ENCODE peak calls at places on chromosomes 5 and 9, in seven cellular contexts. W is PC-3, N is mammary epithelial cell, I is OCI-LY7, C is GM23248, J is GM23338, Z is astrocyte. B is an unnamed sample. For H4K20me1, the result is how much of the 10 kb centered on the place peaks cover.

GRCh38 chr9:21989440-21990189 is 4.6 kb downstream of the CDKN2A start:
- DNase-seq in Z (no peak), W (no peak), I (no peak), N (no peak), J (peak), C (peak), B (no peak)

GRCh38 chr9:108136646-108137045 is 647.1 kb upstream of the KLF4 start:
- DNase-seq in C (no peak), W (no peak), N (no peak), J (no peak), I (no peak), Z (no peak), B (no peak)

GRCh38 chr9:136075881-136076678 is 19.0 kb downstream of the NACC2 start:
- DNase-seq in N (no peak), W (no peak), Z (no peak), C (no peak), I (no peak), J (peak), B (no peak)

GRCh38 chr5:95900383-95900958 is 61.2 kb downstream of the ELL2 start:
- DNase-seq in J (no peak), I (no peak), N (no peak), Z (peak), C (peak), W (no peak), B (peak)

GRCh38 chr9:82127993-82128710 is 139.6 kb downstream of the SPATA31D1 start:
- DNase-seq in N (no peak), W (no peak), J (no peak), I (peak), C (no peak), Z (no peak), B (no peak)

GRCh38 chr9:131865446-131866195 is 125.7 kb upstream of the RAPGEF1 start:
- DNase-seq in I (no peak), C (no peak), W (no peak), Z (no peak), J (no peak), N (no peak), B (no peak)

GRCh38 chr5:40071870-40072269 is 607.8 kb upstream of the PTGER4 start:
- DNase-seq in Z (peak), C (peak), J (no peak), I (no peak), N (peak), W (peak), B (no peak)

GRCh38 chr9:74951107-74951720 is 1.5 kb downstream of the C9orf40 start:
- DNase-seq in J (no peak), Z (no peak), W (no peak), N (peak), C (no peak), I (no peak), B (no peak)

GRCh38 chr9:86720893-86721698 is 226.2 kb downstream of the GAS1 start:
- DNase-seq in C (no peak), N (peak), I (no peak), J (peak), Z (peak), W (peak), B (no peak)

GRCh38 chr9:27310582-27310981 is 13.6 kb upstream of the EQTN start:
- DNase-seq in C (no peak), W (no peak), J (no peak), Z (no peak), I (no peak), N (no peak), B (no peak)

GRCh38 chr5:36624277-36624676 is 17.9 kb downstream of the SLC1A3 start:
- DNase-seq in I (no peak), Z (no peak), W (no peak), C (no peak), N (no peak), J (no peak), B (no peak)

GRCh38 chr9:85212209-85212608 is 529.5 kb downstream of the AGTPBP1 start:
- DNase-seq in J (no peak), I (no peak), Z (peak), N (peak), C (peak), W (no peak), B (peak)

GRCh38 chr5:30039379-30039778 is 1154.1 kb upstream of the CDH6 start:
- DNase-seq in I (no peak), Z (no peak), N (no peak), J (no peak), W (no peak), C (no peak), B (no peak)

GRCh38 chr5:56481998-56482698 is 249.0 kb upstream of the ANKRD55 start:
- DNase-seq in J (no peak), C (peak), I (peak), Z (no peak), W (no peak), N (no peak), B (no peak)

GRCh38 chr9:37324261-37324683 is 98.2 kb upstream of the GRHPR start:
- DNase-seq in Z (peak), J (no peak), W (no peak), C (no peak), N (no peak), I (peak), B (no peak)

GRCh38 chr9:130994546-130995398 is 14.2 kb upstream of the LAMC3 start:
- DNase-seq in I (no peak), J (no peak), C (peak), Z (no peak), N (no peak), W (no peak), B (no peak)

GRCh38 chr9:109817146-109817845 is 37.3 kb downstream of the PALM2AKAP2 start:
- DNase-seq in J (no peak), I (no peak), N (peak), C (peak), W (peak), Z (peak), B (no peak)

GRCh38 chr5:12017037-12017436 is 112.8 kb upstream of the CTNND2 start:
- DNase-seq in C (no peak), W (no peak), J (no peak), N (no peak), I (no peak), Z (no peak), B (no peak)

GRCh38 chr5:164958688-164959087 is 1453.3 kb downstream of the MAT2B start:
- DNase-seq in J (no peak), I (no peak), Z (no peak), C (no peak), N (no peak), W (peak), B (no peak)

GRCh38 chr9:101601904-101602765 is 7.4 kb upstream of the PPP3R2 start:
- DNase-seq in Z (peak), W (peak), I (peak), C (peak), J (peak), N (peak), B (peak)

GRCh38 chr5:102483736-102484135 is 15.1 kb downstream of the SLCO6A1 start:
- DNase-seq in J (no peak), N (peak), Z (no peak), W (peak), I (no peak), C (peak), B (no peak)

GRCh38 chr5:139660916-139661814 is 13.0 kb downstream of the CXXC5 start:
- DNase-seq in C (peak), I (no peak), Z (peak), N (peak), W (peak), J (peak), B (peak)

GRCh38 chr5:26482817-26483375 is 555.5 kb downstream of the CDH9 start:
- DNase-seq in I (peak), J (peak), W (peak), Z (no peak), C (peak), N (no peak), B (peak)

GRCh38 chr5:117201016-117201415 is 626.4 kb upstream of the SEMA6A start:
- DNase-seq in W (no peak), I (no peak), Z (no peak), J (no peak), C (no peak), N (no peak), B (peak)

GRCh38 chr5:53469946-53470687 is 10.3 kb upstream of the FST start:
- DNase-seq in J (no peak), C (no peak), N (peak), W (peak), I (no peak), Z (peak), B (no peak)

GRCh38 chr5:125059255-125060050 is 313.0 kb upstream of the ZNF608 start:
- DNase-seq in C (no peak), W (no peak), I (no peak), Z (peak), J (no peak), N (no peak), B (peak)

GRCh38 chr5:114296191-114296590 is 65.7 kb upstream of the KCNN2 start:
- DNase-seq in N (no peak), I (no peak), W (no peak), J (no peak), Z (no peak), C (no peak), B (no peak)

GRCh38 chr5:140114341-140115185 is 654 bp downstream of the PURA start:
- DNase-seq in J (peak), C (peak), Z (peak), N (peak), I (peak), W (peak), B (peak)

GRCh38 chr9:68747043-68747533 is 42.0 kb downstream of the PIP5K1B start:
- DNase-seq in N (peak), I (no peak), J (no peak), W (no peak), C (no peak), Z (no peak), B (peak)

GRCh38 chr5:145244788-145245187 is 590.4 kb downstream of the PRELID2 start:
- DNase-seq in J (no peak), W (peak), C (peak), Z (peak), I (no peak), N (no peak), B (no peak)

GRCh38 chr5:59745422-59745863 is 148.1 kb downstream of the PDE4D start:
- DNase-seq in Z (peak), C (peak), I (no peak), W (peak), J (no peak), N (peak), B (peak)

GRCh38 chr5:33685873-33686550 is 205.8 kb downstream of the ADAMTS12 start:
- DNase-seq in C (no peak), I (no peak), W (no peak), Z (no peak), N (no peak), J (peak), B (peak)

GRCh38 chr9:20898885-20899554 is 132.4 kb downstream of the HACD4 start:
- DNase-seq in I (no peak), J (no peak), N (peak), Z (peak), W (peak), C (peak), B (peak)

GRCh38 chr9:137044502-137045177 is 1.3 kb downstream of the NPDC1 start:
- DNase-seq in W (peak), N (no peak), I (no peak), J (no peak), C (peak), Z (no peak), B (no peak)

GRCh38 chr5:17230808-17231525 is 13.5 kb downstream of the BASP1 start:
- DNase-seq in C (no peak), W (no peak), Z (no peak), I (no peak), N (no peak), J (no peak), B (no peak)
- H4K20me1 ChIP-seq in C (under half), W (under half), Z (half or more), I (under half), N (under half), J (under half), B (half or more)

GRCh38 chr5:1501372-1502045 is 22.3 kb downstream of the LPCAT1 start:
- DNase-seq in N (no peak), I (no peak), J (no peak), W (no peak), Z (no peak), C (no peak), B (no peak)

GRCh38 chr5:1498623-1499416 is 24.9 kb downstream of the LPCAT1 start:
- DNase-seq in C (no peak), J (no peak), Z (no peak), I (no peak), N (no peak), W (no peak), B (no peak)

GRCh38 chr5:1499851-1500250 is 23.9 kb downstream of the LPCAT1 start:
- DNase-seq in N (no peak), Z (no peak), I (no peak), C (no peak), J (no peak), W (no peak), B (no peak)

GRCh38 chr5:1502046-1502736 is 21.6 kb downstream of the LPCAT1 start:
- DNase-seq in Z (no peak), N (no peak), I (peak), C (no peak), J (peak), W (no peak), B (no peak)

DNA sequence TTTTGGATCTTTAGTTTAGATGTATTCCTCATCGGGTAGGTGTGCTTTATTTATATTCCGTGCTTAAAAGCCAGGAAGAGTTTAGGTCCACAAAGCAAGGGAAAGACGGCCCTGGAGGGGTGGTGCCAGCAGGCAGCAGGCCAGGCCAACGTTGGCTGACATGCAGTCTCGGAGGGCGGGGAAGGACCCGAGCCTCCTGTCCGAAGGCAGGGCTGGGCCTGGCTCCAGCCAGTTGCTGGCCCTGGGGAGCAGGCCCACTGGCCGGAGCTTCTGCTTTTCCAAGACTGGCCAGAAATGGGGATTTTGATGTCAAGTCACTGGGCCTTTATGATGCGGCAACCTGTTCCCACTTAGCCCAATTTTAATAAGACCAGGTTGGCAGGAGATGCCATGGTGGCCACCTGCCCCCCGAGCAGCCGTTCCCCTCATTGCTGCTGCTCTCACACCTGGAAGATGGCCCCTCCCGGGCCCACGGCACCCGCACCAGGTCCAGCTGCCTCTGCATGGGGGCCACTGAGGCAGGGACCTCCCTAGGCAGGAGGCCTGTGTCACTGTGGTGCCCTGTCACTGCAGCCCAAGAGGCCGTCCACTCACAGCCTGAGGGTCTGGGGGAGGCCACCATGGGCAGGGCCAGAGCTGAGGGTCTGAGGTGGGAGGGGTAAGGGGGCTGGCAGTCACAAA is 23.2 kb downstream of the LPCAT1 start:
- DNase-seq in W (no peak), C (no peak), J (no peak), I (no peak), Z (no peak), N (no peak), B (no peak)
- H4K20me1 ChIP-seq in W (half or more), C (under half), J (half or more), I (under half), Z (half or more), N (under half), B (under half)

DNA sequence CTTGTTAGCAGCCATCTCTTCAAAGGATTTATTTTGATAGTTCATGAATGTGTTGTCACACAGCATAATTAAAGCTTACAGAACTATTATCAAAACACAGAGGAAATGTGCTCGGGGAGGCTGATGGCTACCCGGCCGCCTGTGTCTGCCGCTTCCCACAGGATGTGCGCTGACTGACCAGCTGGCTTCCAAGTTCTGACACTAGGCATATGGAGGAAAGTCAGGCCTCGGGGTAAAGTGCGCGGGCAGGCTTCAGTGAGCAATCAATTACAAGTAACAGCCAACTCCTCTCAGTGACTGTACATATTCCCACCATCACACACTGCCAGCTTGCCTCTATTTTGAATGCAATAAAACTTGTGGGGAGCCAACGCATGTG is 77.5 kb downstream of the EBF1 start:
- DNase-seq in W (no peak), J (no peak), Z (peak), I (no peak), N (no peak), C (peak), B (peak)
- H4K20me1 ChIP-seq in W (under half), J (under half), Z (under half), I (under half), N (under half), C (under half), B (under half)

GRCh38 chr5:179619776-179620175 is 3.7 kb downstream of the HNRNPH1 start:
- DNase-seq in I (no peak), Z (no peak), W (no peak), C (peak), J (no peak), N (peak), B (no peak)
- H4K20me1 ChIP-seq in I (half or more), Z (half or more), W (half or more), C (half or more), J (half or more), N (under half), B (half or more)

DNA sequence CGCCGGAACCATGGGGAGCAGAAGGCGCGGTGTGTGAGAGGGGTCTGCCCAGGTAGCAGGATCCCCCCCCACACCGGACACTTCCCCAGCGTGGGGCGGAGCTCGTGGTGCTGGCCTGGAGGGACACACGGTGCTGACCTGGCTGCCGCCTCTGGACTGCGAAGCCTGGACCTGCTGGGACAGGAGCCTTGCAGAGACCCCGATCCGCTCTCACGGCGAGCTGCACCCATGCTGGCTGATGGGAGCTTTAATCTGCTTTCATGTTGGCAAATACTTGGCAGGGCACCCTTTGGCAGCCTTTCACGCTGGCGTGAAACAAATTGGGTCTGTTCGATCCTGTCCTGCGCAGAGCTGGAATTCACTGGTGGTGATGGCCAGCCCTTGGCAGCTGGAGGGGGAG is 7.4 kb downstream of the NKD2 start:
- DNase-seq in C (no peak), J (no peak), Z (no peak), W (no peak), I (no peak), N (no peak), B (no peak)
- H4K20me1 ChIP-seq in C (under half), J (under half), Z (under half), W (under half), I (under half), N (under half), B (under half)

GRCh38 chr9:114110180-114110579 is 11.1 kb upstream of the KIF12 start:
- DNase-seq in J (no peak), C (peak), Z (peak), I (no peak), W (peak), N (no peak), B (no peak)

GRCh38 chr9:114109106-114109505 is 10.0 kb upstream of the KIF12 start:
- DNase-seq in W (no peak), N (no peak), Z (no peak), I (no peak), J (no peak), C (no peak), B (no peak)

GRCh38 chr9:114112778-114113585 is 13.9 kb upstream of the KIF12 start:
- DNase-seq in I (no peak), J (no peak), C (peak), Z (peak), W (peak), N (peak), B (peak)

GRCh38 chr9:114114364-114114763 is 15.3 kb upstream of the KIF12 start:
- DNase-seq in C (peak), Z (peak), N (no peak), W (peak), J (no peak), I (no peak), B (no peak)

DNA sequence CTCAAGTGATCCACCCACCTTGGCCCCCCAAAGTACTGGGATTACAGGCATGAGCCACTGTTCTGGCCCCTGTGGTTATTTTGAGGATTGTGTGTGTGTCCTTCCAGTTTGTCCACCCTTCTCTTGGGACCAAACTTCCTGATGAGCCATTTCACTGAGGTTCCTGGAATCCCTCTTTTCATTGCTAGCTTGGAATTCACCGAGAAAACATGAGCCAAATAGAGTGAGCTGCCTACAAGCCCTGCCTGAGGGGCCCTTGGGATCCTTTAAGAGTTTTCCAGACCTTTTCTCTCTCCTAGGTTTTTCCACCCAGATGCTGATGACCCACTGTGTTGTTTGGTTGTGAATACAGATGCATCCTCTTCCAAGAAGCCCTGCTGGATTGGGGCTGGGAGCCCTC is 13.2 kb upstream of the KIF12 start:
- DNase-seq in W (no peak), N (no peak), C (peak), J (no peak), Z (no peak), I (no peak), B (no peak)
- H4K20me1 ChIP-seq in W (under half), N (under half), C (under half), J (under half), Z (under half), I (under half), B (under half)

GRCh38 chr9:133116346-133117231 is 4.5 kb downstream of the RALGDS start:
- DNase-seq in J (no peak), I (no peak), W (no peak), Z (no peak), C (no peak), N (no peak), B (no peak)
- H4K20me1 ChIP-seq in J (under half), I (under half), W (under half), Z (half or more), C (under half), N (under half), B (half or more)

DNA sequence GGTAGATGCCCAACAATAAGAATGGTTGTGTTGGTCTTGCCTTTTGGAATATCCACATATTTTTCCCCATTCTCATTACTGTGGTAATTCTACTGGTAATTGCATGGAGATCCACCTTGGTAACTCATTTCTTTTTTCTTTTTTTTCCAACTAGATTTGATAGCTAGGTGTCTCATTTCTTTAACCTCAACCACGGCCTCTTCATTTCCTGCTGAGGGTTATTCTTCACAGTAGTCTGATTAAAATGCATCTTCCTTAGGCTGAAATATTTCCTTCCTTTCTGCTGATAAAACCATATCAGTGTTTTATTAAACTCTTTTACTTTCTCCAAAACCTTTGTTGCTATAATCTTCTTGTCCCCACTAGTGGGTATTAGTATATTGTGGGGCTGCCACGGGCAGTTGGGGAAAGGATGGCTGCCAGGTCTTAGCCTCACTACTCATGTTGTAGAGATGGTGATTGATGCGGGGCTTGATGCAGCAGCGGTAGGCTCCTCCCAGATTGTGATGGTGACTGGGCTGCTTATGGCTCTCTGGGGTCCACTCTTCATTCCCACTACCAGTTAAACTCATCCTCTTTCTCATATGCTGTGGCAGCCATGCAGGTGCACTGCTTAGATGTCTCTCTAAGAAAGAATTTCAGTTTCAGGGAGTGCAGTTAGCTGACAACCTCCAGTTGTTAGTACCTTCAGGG is 35.9 kb downstream of the KIF2A start:
- DNase-seq in N (no peak), J (no peak), I (no peak), Z (no peak), W (no peak), C (no peak), B (no peak)
- H4K20me1 ChIP-seq in N (under half), J (under half), I (under half), Z (under half), W (under half), C (under half), B (under half)